ENCODE peak calls at places on chromosomes 13 and 19, in seven cellular contexts. One of them, this sample, is unnamed.
A peak's percentile ranks its signal among the peaks of the same experiment; 100 is the strongest.

GRCh38 chr13:83765796-83766195 is 116.5 kb downstream of the SLITRK1 start:
- DNase-seq in breast epithelium: no peak
- DNase-seq in neural progenitor cell: no peak
- DNase-seq in ovary: no peak
- DNase-seq in fibroblast of lung: no peak
- DNase-seq in gastrocnemius medialis: no peak
- DNase-seq in brain microvascular endothelial cell: no peak
- DNase-seq in this sample: no peak

GRCh38 chr19:47417746-47418594 is 1.4 kb downstream of the MEIS3 start:
- DNase-seq in breast epithelium: no peak
- DNase-seq in brain microvascular endothelial cell: no peak
- DNase-seq in neural progenitor cell: peak; percentile 12
- DNase-seq in ovary: no peak
- DNase-seq in gastrocnemius medialis: no peak
- DNase-seq in fibroblast of lung: peak; percentile 19
- DNase-seq in this sample: no peak

GRCh38 chr19:49790866-49791265 is 22.2 kb downstream of the FUZ start:
- DNase-seq in neural progenitor cell: no peak
- DNase-seq in brain microvascular endothelial cell: no peak
- DNase-seq in gastrocnemius medialis: no peak
- DNase-seq in fibroblast of lung: peak; percentile 56
- DNase-seq in breast epithelium: no peak
- DNase-seq in ovary: peak; percentile 84
- DNase-seq in this sample: peak; percentile 59

GRCh38 chr19:33449799-33450198 is 71.8 kb downstream of the PEPD start:
- DNase-seq in brain microvascular endothelial cell: no peak
- DNase-seq in breast epithelium: no peak
- DNase-seq in ovary: no peak
- DNase-seq in fibroblast of lung: no peak
- DNase-seq in neural progenitor cell: no peak
- DNase-seq in gastrocnemius medialis: no peak
- DNase-seq in this sample: peak; percentile 15

GRCh38 chr19:11269408-11269807 is 7.1 kb upstream of the DOCK6 start:
- DNase-seq in neural progenitor cell: no peak
- DNase-seq in gastrocnemius medialis: no peak
- DNase-seq in fibroblast of lung: peak; percentile 38
- DNase-seq in brain microvascular endothelial cell: no peak
- DNase-seq in ovary: no peak
- DNase-seq in breast epithelium: no peak
- DNase-seq in this sample: no peak

GRCh38 chr19:1904385-1905070 is 671 bp upstream of the ADAT3 start:
- DNase-seq in gastrocnemius medialis: no peak
- DNase-seq in breast epithelium: peak; percentile 70
- DNase-seq in neural progenitor cell: peak; percentile 84
- DNase-seq in brain microvascular endothelial cell: no peak
- DNase-seq in ovary: no peak
- DNase-seq in fibroblast of lung: no peak
- DNase-seq in this sample: peak; percentile 40

GRCh38 chr13:45807520-45808099 is 43.9 kb downstream of the SIAH3 start:
- DNase-seq in ovary: no peak
- DNase-seq in neural progenitor cell: peak; percentile 62
- DNase-seq in brain microvascular endothelial cell: peak; percentile 44
- DNase-seq in fibroblast of lung: peak; percentile 62
- DNase-seq in gastrocnemius medialis: no peak
- DNase-seq in breast epithelium: no peak
- DNase-seq in this sample: no peak

GRCh38 chr13:50126378-50127016 is 111.3 kb downstream of the KCNRG start:
- DNase-seq in breast epithelium: no peak
- DNase-seq in fibroblast of lung: peak; percentile 71
- DNase-seq in ovary: peak; percentile 28
- DNase-seq in neural progenitor cell: peak; percentile 48
- DNase-seq in brain microvascular endothelial cell: no peak
- DNase-seq in gastrocnemius medialis: no peak
- DNase-seq in this sample: no peak

GRCh38 chr19:33734913-33735312 is 61.8 kb upstream of the KCTD15 start:
- DNase-seq in brain microvascular endothelial cell: no peak
- DNase-seq in fibroblast of lung: no peak
- DNase-seq in ovary: no peak
- DNase-seq in gastrocnemius medialis: no peak
- DNase-seq in neural progenitor cell: no peak
- DNase-seq in breast epithelium: no peak
- DNase-seq in this sample: no peak

GRCh38 chr19:45290381-45290931 is 32.2 kb downstream of the CKM start:
- DNase-seq in gastrocnemius medialis: no peak
- DNase-seq in neural progenitor cell: no peak
- DNase-seq in ovary: no peak
- DNase-seq in breast epithelium: no peak
- DNase-seq in fibroblast of lung: no peak
- DNase-seq in brain microvascular endothelial cell: no peak
- DNase-seq in this sample: no peak

GRCh38 chr13:53054569-53054968 is 26.0 kb downstream of the OLFM4 start:
- DNase-seq in gastrocnemius medialis: peak; percentile 15
- DNase-seq in ovary: no peak
- DNase-seq in neural progenitor cell: no peak
- DNase-seq in breast epithelium: no peak
- DNase-seq in brain microvascular endothelial cell: no peak
- DNase-seq in fibroblast of lung: no peak
- DNase-seq in this sample: peak; percentile 39

GRCh38 chr13:112849500-112849899 is 119.5 kb upstream of the MCF2L start:
- DNase-seq in gastrocnemius medialis: no peak
- DNase-seq in breast epithelium: no peak
- DNase-seq in brain microvascular endothelial cell: no peak
- DNase-seq in neural progenitor cell: no peak
- DNase-seq in fibroblast of lung: peak; percentile 14
- DNase-seq in ovary: no peak
- DNase-seq in this sample: no peak

GRCh38 chr13:92681239-92681638 is 545.4 kb upstream of the GPC6 start:
- DNase-seq in fibroblast of lung: no peak
- DNase-seq in brain microvascular endothelial cell: no peak
- DNase-seq in gastrocnemius medialis: no peak
- DNase-seq in breast epithelium: no peak
- DNase-seq in ovary: no peak
- DNase-seq in neural progenitor cell: no peak
- DNase-seq in this sample: no peak

GRCh38 chr13:50612717-50613116 is 230.8 kb downstream of the DLEU7 start:
- DNase-seq in ovary: no peak
- DNase-seq in fibroblast of lung: no peak
- DNase-seq in gastrocnemius medialis: no peak
- DNase-seq in neural progenitor cell: no peak
- DNase-seq in breast epithelium: no peak
- DNase-seq in brain microvascular endothelial cell: no peak
- DNase-seq in this sample: no peak

GRCh38 chr19:53877361-53877766 is 4.6 kb upstream of the PRKCG start:
- DNase-seq in ovary: no peak
- DNase-seq in fibroblast of lung: no peak
- DNase-seq in breast epithelium: no peak
- DNase-seq in gastrocnemius medialis: no peak
- DNase-seq in brain microvascular endothelial cell: no peak
- DNase-seq in neural progenitor cell: no peak
- DNase-seq in this sample: peak; percentile 8

GRCh38 chr19:42401365-42402303 is 11.5 kb upstream of the CNFN start:
- DNase-seq in fibroblast of lung: peak; percentile 81
- DNase-seq in neural progenitor cell: peak; percentile 90
- DNase-seq in ovary: peak; percentile 88
- DNase-seq in gastrocnemius medialis: peak; percentile 40
- DNase-seq in brain microvascular endothelial cell: peak; percentile 65
- DNase-seq in breast epithelium: peak; percentile 87
- DNase-seq in this sample: peak; percentile 83

DNA sequence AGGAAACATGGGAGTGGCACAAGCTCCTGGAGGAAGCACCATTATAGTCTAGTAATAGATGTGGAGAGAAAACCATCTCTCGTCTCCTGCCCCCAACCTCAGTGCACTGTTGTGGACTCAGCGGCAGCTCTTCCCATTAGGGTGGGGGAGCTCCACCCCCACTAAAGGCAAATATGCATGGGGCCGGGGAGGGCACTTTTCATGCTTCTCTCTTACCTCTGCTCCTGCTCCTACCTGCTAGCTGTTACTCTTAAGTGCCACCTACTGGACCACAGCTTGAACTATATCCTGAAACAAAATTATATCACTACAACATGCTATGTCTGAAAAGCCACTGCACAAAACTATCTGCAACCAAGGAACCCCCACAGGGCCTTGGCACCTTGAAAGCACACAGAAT is 112.6 kb upstream of the DACH1 start:
- DNase-seq in ovary: no peak
- DNase-seq in gastrocnemius medialis: no peak
- DNase-seq in fibroblast of lung: peak; percentile 16
- DNase-seq in breast epithelium: no peak
- DNase-seq in brain microvascular endothelial cell: peak; percentile 4
- DNase-seq in neural progenitor cell: peak; percentile 30
- DNase-seq in this sample: no peak
- TF ChIP-seq CTCF in ovary: no peak
- TF ChIP-seq CTCF in gastrocnemius medialis: no peak
- TF ChIP-seq CTCF in fibroblast of lung: no peak
- TF ChIP-seq CTCF in breast epithelium: no peak
- TF ChIP-seq CTCF in brain microvascular endothelial cell: peak; percentile 46
- TF ChIP-seq CTCF in neural progenitor cell: peak; percentile 59
- TF ChIP-seq CTCF in this sample: no peak

GRCh38 chr19:676007-676342 is 217 bp upstream of the FSTL3 start:
- DNase-seq in breast epithelium: no peak
- DNase-seq in fibroblast of lung: no peak
- DNase-seq in neural progenitor cell: no peak
- DNase-seq in gastrocnemius medialis: no peak
- DNase-seq in ovary: peak; percentile 41
- DNase-seq in brain microvascular endothelial cell: no peak
- DNase-seq in this sample: no peak
- H3K4me3 ChIP-seq in breast epithelium: peak overlapping the region; percentile 63
- H3K4me3 ChIP-seq in fibroblast of lung: no peak overlapping the region
- H3K4me3 ChIP-seq in neural progenitor cell: no peak overlapping the region
- H3K4me3 ChIP-seq in gastrocnemius medialis: peak overlapping the region; percentile 47
- H3K4me3 ChIP-seq in ovary: peak overlapping the region; percentile 43
- H3K4me3 ChIP-seq in brain microvascular endothelial cell: peak overlapping the region; percentile 45
- H3K4me3 ChIP-seq in this sample: peak overlapping the region; percentile 60

GRCh38 chr19:37909661-37910199 is 2.7 kb downstream of the SIPA1L3 start:
- DNase-seq in neural progenitor cell: no peak
- DNase-seq in brain microvascular endothelial cell: no peak
- DNase-seq in gastrocnemius medialis: no peak
- DNase-seq in fibroblast of lung: no peak
- DNase-seq in ovary: no peak
- DNase-seq in breast epithelium: no peak
- DNase-seq in this sample: no peak
- H3K27ac ChIP-seq in neural progenitor cell: no peak overlapping the region
- H3K27ac ChIP-seq in brain microvascular endothelial cell: no peak overlapping the region
- H3K27ac ChIP-seq in gastrocnemius medialis: no peak overlapping the region
- H3K27ac ChIP-seq in fibroblast of lung: no peak overlapping the region
- H3K27ac ChIP-seq in ovary: no peak overlapping the region
- H3K27ac ChIP-seq in breast epithelium: no peak overlapping the region
- H3K27ac ChIP-seq in this sample: peak overlapping the region; percentile 11

DNA sequence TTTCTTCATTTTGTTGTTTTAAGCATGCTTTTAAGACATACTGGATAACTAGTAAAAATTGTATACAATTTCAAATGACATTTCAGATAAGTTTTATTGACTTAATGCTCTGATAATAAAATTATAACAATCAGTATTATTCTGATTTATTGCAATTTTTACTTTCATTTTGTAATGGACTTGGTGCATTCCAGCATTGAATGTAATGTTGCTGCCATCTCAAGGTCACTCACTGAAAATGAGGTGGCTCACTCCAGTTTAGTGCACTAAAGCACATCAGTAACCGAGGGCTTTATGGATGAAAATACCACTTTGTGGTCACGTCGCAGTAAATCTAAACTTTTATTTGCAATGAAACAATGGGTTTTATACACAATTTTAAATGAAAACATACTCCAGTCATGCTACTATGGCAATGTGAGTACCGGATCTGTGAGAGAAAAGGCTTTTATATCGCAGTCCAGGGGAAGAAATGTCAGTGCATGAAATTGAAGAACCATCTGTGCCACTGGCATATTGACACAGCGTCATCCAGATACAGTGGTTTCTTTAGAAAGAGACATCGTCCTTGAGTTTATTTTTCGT is 20.7 kb upstream of the ZNF507 start:
- DNase-seq in ovary: no peak
- DNase-seq in fibroblast of lung: peak; percentile 37
- DNase-seq in brain microvascular endothelial cell: no peak
- DNase-seq in neural progenitor cell: no peak
- DNase-seq in gastrocnemius medialis: no peak
- DNase-seq in breast epithelium: no peak
- DNase-seq in this sample: no peak
- TF ChIP-seq CTCF in ovary: no peak
- TF ChIP-seq CTCF in fibroblast of lung: peak; percentile 29
- TF ChIP-seq CTCF in brain microvascular endothelial cell: peak; percentile 34
- TF ChIP-seq CTCF in neural progenitor cell: no peak
- TF ChIP-seq CTCF in gastrocnemius medialis: no peak
- TF ChIP-seq CTCF in breast epithelium: no peak
- TF ChIP-seq CTCF in this sample: no peak

GRCh38 chr19:35155981-35156672 is 1.6 kb downstream of the FXYD5 start:
- DNase-seq in fibroblast of lung: no peak
- DNase-seq in breast epithelium: no peak
- DNase-seq in ovary: no peak
- DNase-seq in neural progenitor cell: no peak
- DNase-seq in gastrocnemius medialis: no peak
- DNase-seq in brain microvascular endothelial cell: no peak
- DNase-seq in this sample: no peak
- H3K4me3 ChIP-seq in fibroblast of lung: peak overlapping the region; percentile 90
- H3K4me3 ChIP-seq in breast epithelium: peak overlapping the region; percentile 69
- H3K4me3 ChIP-seq in ovary: no peak overlapping the region
- H3K4me3 ChIP-seq in neural progenitor cell: no peak overlapping the region
- H3K4me3 ChIP-seq in gastrocnemius medialis: peak overlapping the region; percentile 55
- H3K4me3 ChIP-seq in brain microvascular endothelial cell: peak overlapping the region; percentile 88
- H3K4me3 ChIP-seq in this sample: peak overlapping the region; percentile 63

GRCh38 chr13:110138700-110139036 is 168.3 kb downstream of the COL4A1 start:
- DNase-seq in fibroblast of lung: no peak
- DNase-seq in ovary: no peak
- DNase-seq in neural progenitor cell: no peak
- DNase-seq in breast epithelium: no peak
- DNase-seq in brain microvascular endothelial cell: no peak
- DNase-seq in gastrocnemius medialis: no peak
- DNase-seq in this sample: no peak
- H3K27ac ChIP-seq in fibroblast of lung: peak overlapping the region; percentile 34
- H3K27ac ChIP-seq in ovary: no peak overlapping the region
- H3K27ac ChIP-seq in neural progenitor cell: no peak overlapping the region
- H3K27ac ChIP-seq in breast epithelium: peak overlapping the region; percentile 72
- H3K27ac ChIP-seq in brain microvascular endothelial cell: peak overlapping the region; percentile 3
- H3K27ac ChIP-seq in gastrocnemius medialis: peak overlapping the region; percentile 95
- H3K27ac ChIP-seq in this sample: peak overlapping the region; percentile 79